ENCODE peak calls at places on chromosomes 2 and 18, in four cellular contexts. R is hepatocyte, C is colonic mucosa, Y is lower lobe of right lung. F is an unnamed sample. For H3K4me1, the result is how much of the 10 kb centered on the place peaks cover.

GRCh38 chr18:48405108-48405507 is 4.1 kb downstream of the ZBTB7C start:
- DNase-seq in Y (no peak), R (no peak), C (no peak), F (no peak)

GRCh38 chr2:231387904-231388724 is 7.4 kb upstream of the B3GNT7 start:
- DNase-seq in C (no peak), Y (peak), R (peak), F (peak)

GRCh38 chr2:26970928-26971627 is 641 bp downstream of the MAPRE3 start:
- DNase-seq in C (no peak), Y (no peak), R (no peak), F (peak)

GRCh38 chr2:110843496-110843895 is 111.1 kb downstream of the ACOXL start:
- DNase-seq in R (no peak), C (no peak), Y (no peak), F (no peak)

GRCh38 chr18:6015364-6015763 is 120.0 kb upstream of the TMEM200C start:
- DNase-seq in Y (no peak), R (no peak), C (no peak), F (no peak)

GRCh38 chr18:63175264-63175663 is 144.3 kb downstream of the BCL2 start:
- DNase-seq in Y (no peak), R (no peak), C (no peak), F (no peak)

GRCh38 chr18:45664824-45665763 is 49.8 kb downstream of the SLC14A2 start:
- DNase-seq in Y (no peak), R (peak), C (peak), F (peak)

GRCh38 chr18:73908323-73908722 is 239.3 kb downstream of the FBXO15 start:
- DNase-seq in R (peak), C (no peak), Y (no peak), F (peak)

GRCh38 chr2:42060028-42060427 is 12.2 kb downstream of the PKDCC start:
- DNase-seq in Y (no peak), C (no peak), R (no peak), F (no peak)

GRCh38 chr2:201254331-201254730 is 6.0 kb upstream of the CASP8 start:
- DNase-seq in R (no peak), C (peak), Y (peak), F (no peak)

GRCh38 chr18:41096504-41096903 is 858.5 kb upstream of the PIK3C3 start:
- DNase-seq in C (no peak), Y (no peak), R (peak), F (peak)

GRCh38 chr2:172253190-172254052 is 150.7 kb upstream of the DLX2 start:
- DNase-seq in R (peak), C (peak), Y (no peak), F (no peak)

GRCh38 chr2:38581193-38582147 is 21.3 kb downstream of the HNRNPLL start:
- DNase-seq in C (peak), R (peak), Y (peak), F (peak)

GRCh38 chr2:202377308-202377736 is 1.2 kb downstream of the BMPR2 start:
- DNase-seq in C (peak), Y (peak), R (peak), F (peak)

GRCh38 chr18:40673150-40673549 is 1281.9 kb upstream of the PIK3C3 start:
- DNase-seq in C (no peak), R (no peak), Y (no peak), F (no peak)

GRCh38 chr2:10186868-10187535 is 64.5 kb downstream of the RRM2 start:
- DNase-seq in Y (no peak), C (no peak), R (no peak), F (no peak)

GRCh38 chr2:37551783-37552182 is 119.7 kb downstream of the CDC42EP3 start:
- DNase-seq in R (no peak), Y (no peak), C (no peak), F (no peak)

GRCh38 chr18:43846302-43846701 is 569.0 kb upstream of the SYT4 start:
- DNase-seq in C (no peak), Y (no peak), R (no peak), F (no peak)

GRCh38 chr18:10443001-10443400 is 11.4 kb upstream of the APCDD1 start:
- DNase-seq in Y (no peak), R (no peak), C (no peak), F (no peak)

GRCh38 chr2:197416268-197416667 is 18.6 kb downstream of the SF3B1 start:
- DNase-seq in R (no peak), Y (no peak), C (no peak), F (no peak)

GRCh38 chr2:106061971-106062370 is 132.1 kb downstream of the UXS1 start:
- DNase-seq in C (no peak), Y (no peak), R (no peak), F (no peak)

GRCh38 chr2:150698016-150698661 is 210.7 kb upstream of the RND3 start:
- DNase-seq in C (no peak), R (no peak), Y (no peak), F (no peak)

GRCh38 chr2:197258580-197258979 is 52.0 kb downstream of the ANKRD44 start:
- DNase-seq in R (no peak), C (no peak), Y (no peak), F (no peak)

GRCh38 chr2:20446917-20447436 is at the start of gene RHOB:
- DNase-seq in Y (peak), C (peak), R (peak), F (peak)

GRCh38 chr2:20446280-20446916 is 476 bp upstream of the RHOB start:
- DNase-seq in R (no peak), Y (peak), C (no peak), F (no peak)

GRCh38 chr2:20444113-20444992 is 2.5 kb upstream of the RHOB start:
- DNase-seq in C (no peak), Y (no peak), R (peak), F (no peak)

GRCh38 chr2:20443276-20443920 is 3.5 kb upstream of the RHOB start:
- DNase-seq in R (peak), Y (no peak), C (peak), F (peak)

DNA sequence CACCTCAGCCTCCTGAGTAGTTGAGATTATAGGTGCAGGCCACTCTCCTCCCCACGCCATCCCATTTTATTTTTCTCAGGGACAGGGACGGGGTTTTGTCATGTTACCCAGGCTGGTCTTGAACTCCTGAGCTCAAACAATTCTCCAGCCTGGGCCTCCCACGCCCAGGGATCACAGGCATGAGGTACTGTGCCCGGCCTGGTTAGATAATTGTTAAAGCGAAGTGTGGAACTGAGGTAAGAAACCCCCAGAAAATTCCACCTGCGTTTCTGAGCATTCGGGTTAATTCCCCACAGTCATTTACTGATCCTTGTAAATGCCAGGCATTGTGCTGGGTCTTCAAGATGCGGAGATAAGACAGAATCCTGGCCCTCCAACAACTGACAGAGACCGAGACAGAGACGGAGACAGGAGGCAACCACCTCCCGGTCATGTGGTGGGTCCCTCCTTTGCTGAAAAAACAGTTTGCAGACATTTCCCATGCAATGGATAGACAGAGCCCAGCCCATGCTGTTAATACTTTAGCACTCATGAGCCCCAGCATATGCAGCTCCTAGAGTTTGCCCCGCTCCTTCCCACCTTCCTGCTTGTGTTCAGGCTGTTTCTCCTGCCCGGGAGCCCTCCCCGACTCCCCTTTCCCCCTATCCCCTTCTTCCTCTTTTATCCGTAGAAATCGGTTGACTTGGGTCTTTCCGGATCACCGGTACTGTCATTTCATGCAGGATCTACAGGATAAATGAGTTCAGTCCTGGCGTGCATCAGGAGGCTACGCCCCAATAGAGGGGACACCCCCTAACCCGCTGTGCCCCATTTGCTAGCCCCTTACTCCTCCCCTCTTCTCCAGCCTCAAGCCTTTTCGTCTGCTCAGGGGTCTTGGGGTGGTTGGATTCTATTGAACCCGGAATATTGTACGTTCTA is 1.6 kb upstream of the RHOB start:
- DNase-seq in Y (no peak), C (no peak), R (no peak), F (no peak)
- H3K4me3 ChIP-seq in Y (no peak), C (no peak), R (no peak), F (no peak)

GRCh38 chr2:60351802-60352201 is 201.7 kb downstream of the BCL11A start:
- DNase-seq in C (no peak), R (no peak), Y (no peak), F (no peak)

GRCh38 chr2:60353863-60354262 is 199.6 kb downstream of the BCL11A start:
- DNase-seq in R (no peak), C (no peak), Y (no peak), F (no peak)

GRCh38 chr2:60354713-60355112 is 198.7 kb downstream of the BCL11A start:
- DNase-seq in R (no peak), Y (no peak), C (no peak), F (no peak)

GRCh38 chr2:60352491-60353405 is 200.7 kb downstream of the BCL11A start:
- DNase-seq in Y (no peak), C (no peak), R (no peak), F (no peak)

GRCh38 chr2:60353406-60353800 is 200.1 kb downstream of the BCL11A start:
- DNase-seq in C (no peak), Y (no peak), R (no peak), F (no peak)
- TF ChIP-seq CTCF in C (no peak), Y (no peak), R (no peak), F (no peak)

GRCh38 chr2:126663184-126663963 is 7.4 kb downstream of the GYPC start:
- DNase-seq in Y (no peak), C (no peak), R (no peak), F (no peak)

GRCh38 chr2:126666003-126666402 is 10.0 kb downstream of the GYPC start:
- DNase-seq in Y (no peak), C (no peak), R (no peak), F (no peak)

GRCh38 chr2:126664234-126664633 is 8.3 kb downstream of the GYPC start:
- DNase-seq in C (no peak), R (no peak), Y (no peak), F (no peak)

GRCh38 chr2:126664639-126665038 is 8.7 kb downstream of the GYPC start:
- DNase-seq in Y (no peak), C (no peak), R (no peak), F (no peak)

DNA sequence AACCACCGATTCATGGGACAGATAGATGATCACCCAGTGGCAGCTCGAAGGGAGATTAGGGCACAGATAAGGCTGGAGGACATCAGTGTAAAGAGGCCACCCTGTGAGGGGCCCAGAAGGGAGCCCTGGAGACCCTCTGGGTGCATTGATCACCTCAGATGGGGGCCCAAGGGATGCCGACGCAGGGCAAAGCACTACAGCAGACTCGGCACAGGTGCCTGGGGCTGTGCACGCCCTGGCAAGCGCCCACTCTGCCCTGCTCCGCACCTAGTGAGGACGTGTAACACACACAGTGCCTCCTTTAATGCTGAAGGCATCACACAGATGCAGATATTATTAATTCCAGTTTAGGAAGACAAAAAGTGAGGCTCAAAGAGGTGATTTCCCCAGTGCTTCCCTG is 9.5 kb downstream of the GYPC start:
- DNase-seq in C (no peak), R (no peak), Y (no peak), F (no peak)
- H3K4me1 ChIP-seq in C (under half), R (under half), Y (half or more), F (under half)

GRCh38 chr2:222709191-222709891 is 37.9 kb downstream of the MOGAT1 start:
- DNase-seq in R (peak), Y (peak), C (peak), F (peak)
- H3K4me3 ChIP-seq in R (no peak), Y (peak), C (no peak), F (no peak)

DNA sequence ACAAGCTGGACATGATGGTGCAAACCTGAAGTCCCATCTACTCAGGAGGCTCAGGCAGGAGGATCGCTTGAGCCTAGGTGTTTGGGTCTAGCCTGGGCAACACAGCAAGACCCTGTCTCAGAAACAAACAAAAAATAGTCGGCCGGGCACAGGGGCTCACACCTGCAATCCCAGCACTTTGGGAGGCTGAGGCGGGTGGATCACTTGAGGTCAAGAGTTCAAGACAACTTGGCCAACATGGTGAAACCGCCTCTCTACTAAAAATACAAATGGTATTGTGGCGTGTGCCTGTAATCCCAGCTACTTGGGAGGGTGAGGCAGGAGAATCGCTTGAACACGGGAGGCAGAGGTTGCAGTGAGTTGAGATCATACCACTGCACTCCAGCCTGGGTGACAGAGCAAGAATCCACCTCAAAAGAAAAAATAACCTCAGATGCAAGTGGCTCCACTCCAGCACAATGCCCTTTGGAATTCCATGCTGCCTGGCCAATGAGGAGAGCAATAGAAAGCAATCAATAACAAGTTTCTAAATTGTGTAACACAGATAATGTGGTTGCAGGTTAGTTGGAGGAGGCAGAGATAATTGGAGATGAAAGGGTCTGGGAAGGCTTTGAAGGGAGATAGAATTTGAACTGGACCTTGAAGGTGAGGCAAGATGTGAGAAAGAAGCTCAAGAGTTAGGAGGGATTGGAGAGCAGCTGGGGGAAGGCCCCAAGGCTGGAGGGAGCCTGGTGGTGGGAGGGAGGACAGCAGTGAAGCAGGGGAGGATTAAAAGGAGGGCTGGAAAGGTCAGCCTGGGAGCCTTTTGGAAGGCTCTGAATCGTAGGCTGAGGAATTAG is 6.0 kb downstream of the TTC31 start:
- DNase-seq in Y (peak), R (no peak), C (no peak), F (no peak)
- TF ChIP-seq CTCF in Y (no peak), R (no peak), C (no peak), F (no peak)

F was measured in testis.